ENCODE peak calls at places on chromosomes 4 and X, in nine cellular contexts. One of them, this sample, is unnamed.

GRCh38 chr4:121073672-121074386 is 1.5 kb upstream of the NDNF start:
- DNase-seq in ovary: no peak
- DNase-seq in ELF-1: peak; percentile 8
- DNase-seq in T-helper 2 cell: no peak
- DNase-seq in naive thymus-derived CD8-positive, alpha-beta T cell: no peak
- DNase-seq in GM18507: no peak
- DNase-seq in uterus: no peak
- DNase-seq in Caco-2: peak; percentile 30
- DNase-seq in suprapubic skin: no peak
- DNase-seq in this sample: peak; percentile 20

GRCh38 chr4:17934286-17934685 is 87.3 kb downstream of the LCORL start:
- DNase-seq in ovary: no peak
- DNase-seq in ELF-1: no peak
- DNase-seq in T-helper 2 cell: no peak
- DNase-seq in naive thymus-derived CD8-positive, alpha-beta T cell: no peak
- DNase-seq in GM18507: no peak
- DNase-seq in uterus: no peak
- DNase-seq in Caco-2: no peak
- DNase-seq in suprapubic skin: no peak
- DNase-seq in this sample: no peak

GRCh38 chrX:20729421-20729820 is 462.7 kb upstream of the RPS6KA3 start:
- DNase-seq in ovary: no peak
- DNase-seq in ELF-1: no peak
- DNase-seq in T-helper 2 cell: no peak
- DNase-seq in naive thymus-derived CD8-positive, alpha-beta T cell: no peak
- DNase-seq in GM18507: no peak
- DNase-seq in uterus: no peak
- DNase-seq in Caco-2: no peak
- DNase-seq in suprapubic skin: no peak
- DNase-seq in this sample: no peak

GRCh38 chr4:39043058-39043696 is 11.0 kb upstream of the TMEM156 start:
- DNase-seq in ovary: no peak
- DNase-seq in ELF-1: peak; percentile 10
- DNase-seq in T-helper 2 cell: no peak
- DNase-seq in naive thymus-derived CD8-positive, alpha-beta T cell: no peak
- DNase-seq in GM18507: no peak
- DNase-seq in uterus: no peak
- DNase-seq in Caco-2: peak; percentile 72
- DNase-seq in suprapubic skin: no peak
- DNase-seq in this sample: no peak

GRCh38 chr4:120718979-120719566 is 203.5 kb downstream of the PRDM5 start:
- DNase-seq in ovary: peak; percentile 10
- DNase-seq in ELF-1: peak; percentile 64
- DNase-seq in T-helper 2 cell: no peak
- DNase-seq in naive thymus-derived CD8-positive, alpha-beta T cell: peak; percentile 16
- DNase-seq in GM18507: no peak
- DNase-seq in uterus: peak; percentile 17
- DNase-seq in Caco-2: peak; percentile 46
- DNase-seq in suprapubic skin: no peak
- DNase-seq in this sample: peak; percentile 5

GRCh38 chr4:146333187-146333894 is 119.0 kb downstream of the REELD1 start:
- DNase-seq in ovary: no peak
- DNase-seq in ELF-1: no peak
- DNase-seq in T-helper 2 cell: no peak
- DNase-seq in naive thymus-derived CD8-positive, alpha-beta T cell: no peak
- DNase-seq in GM18507: peak; percentile 17
- DNase-seq in uterus: no peak
- DNase-seq in Caco-2: no peak
- DNase-seq in suprapubic skin: no peak
- DNase-seq in this sample: no peak

GRCh38 chrX:111114806-111115205 is 18.8 kb downstream of the PAK3 start:
- DNase-seq in ovary: no peak
- DNase-seq in ELF-1: peak; percentile 61
- DNase-seq in T-helper 2 cell: no peak
- DNase-seq in naive thymus-derived CD8-positive, alpha-beta T cell: no peak
- DNase-seq in GM18507: no peak
- DNase-seq in uterus: no peak
- DNase-seq in Caco-2: no peak
- DNase-seq in suprapubic skin: no peak
- DNase-seq in this sample: no peak

GRCh38 chr4:40933272-40934053 is 183.7 kb downstream of the NSUN7 start:
- DNase-seq in ovary: peak; percentile 54
- DNase-seq in ELF-1: no peak
- DNase-seq in T-helper 2 cell: no peak
- DNase-seq in naive thymus-derived CD8-positive, alpha-beta T cell: no peak
- DNase-seq in GM18507: no peak
- DNase-seq in uterus: no peak
- DNase-seq in Caco-2: no peak
- DNase-seq in suprapubic skin: peak; percentile 45
- DNase-seq in this sample: no peak

GRCh38 chrX:115173181-115173580 is 16.0 kb upstream of the RBMXL3 start:
- DNase-seq in ovary: no peak
- DNase-seq in ELF-1: peak; percentile 31
- DNase-seq in T-helper 2 cell: no peak
- DNase-seq in naive thymus-derived CD8-positive, alpha-beta T cell: no peak
- DNase-seq in GM18507: no peak
- DNase-seq in uterus: no peak
- DNase-seq in Caco-2: no peak
- DNase-seq in suprapubic skin: no peak
- DNase-seq in this sample: no peak

GRCh38 chr4:74772106-74772505 is 22.2 kb downstream of the BTC start:
- DNase-seq in ovary: no peak
- DNase-seq in ELF-1: no peak
- DNase-seq in T-helper 2 cell: no peak
- DNase-seq in naive thymus-derived CD8-positive, alpha-beta T cell: no peak
- DNase-seq in GM18507: no peak
- DNase-seq in uterus: no peak
- DNase-seq in Caco-2: no peak
- DNase-seq in suprapubic skin: no peak
- DNase-seq in this sample: no peak

GRCh38 chr4:38870098-38870850 is 2.7 kb downstream of the FAM114A1 start:
- DNase-seq in ovary: peak; percentile 20
- DNase-seq in ELF-1: no peak
- DNase-seq in T-helper 2 cell: no peak
- DNase-seq in naive thymus-derived CD8-positive, alpha-beta T cell: no peak
- DNase-seq in GM18507: no peak
- DNase-seq in uterus: no peak
- DNase-seq in Caco-2: no peak
- DNase-seq in suprapubic skin: no peak
- DNase-seq in this sample: no peak

GRCh38 chr4:15457401-15458201 is 12.1 kb upstream of the CC2D2A start:
- DNase-seq in ovary: no peak
- DNase-seq in ELF-1: peak; percentile 34
- DNase-seq in T-helper 2 cell: no peak
- DNase-seq in naive thymus-derived CD8-positive, alpha-beta T cell: no peak
- DNase-seq in GM18507: no peak
- DNase-seq in uterus: no peak
- DNase-seq in Caco-2: peak; percentile 14
- DNase-seq in suprapubic skin: no peak
- DNase-seq in this sample: peak; percentile 15

GRCh38 chr4:76539979-76540378 is 105.0 kb downstream of the SHROOM3 start:
- DNase-seq in ovary: no peak
- DNase-seq in ELF-1: peak; percentile 52
- DNase-seq in T-helper 2 cell: no peak
- DNase-seq in naive thymus-derived CD8-positive, alpha-beta T cell: no peak
- DNase-seq in GM18507: no peak
- DNase-seq in uterus: no peak
- DNase-seq in Caco-2: peak; percentile 15
- DNase-seq in suprapubic skin: no peak
- DNase-seq in this sample: no peak